ENCODE peak calls at places on chromosomes 3 and 15, in eight cellular contexts. M is AML-193, A is esophagus squamous epithelium, N is dermis microvascular lymphatic vessel endothelial cell, Q is mesendoderm, G is suprapubic skin, X is heart right ventricle, O is left colon. F is an unnamed sample.

GRCh38 chr15:85792872-85793621 is 1.7 kb downstream of the KLHL25 start:
- DNase-seq in M (no peak), A (no peak), N (no peak), Q (no peak), G (no peak), X (no peak), O (no peak), F (no peak)

GRCh38 chr15:73941871-73942635 is 15.8 kb downstream of the LOXL1 start:
- DNase-seq in M (no peak), A (no peak), N (no peak), Q (no peak), G (no peak), X (no peak), O (no peak), F (no peak)

GRCh38 chr3:31094048-31094447 is 199.6 kb upstream of the GADL1 start:
- DNase-seq in M (no peak), A (no peak), N (no peak), Q (no peak), G (no peak), X (no peak), O (no peak), F (no peak)

GRCh38 chr15:63324770-63325169 is 47.4 kb downstream of the APH1B start:
- DNase-seq in M (no peak), A (no peak), N (no peak), Q (no peak), G (no peak), X (no peak), O (no peak), F (no peak)

GRCh38 chr15:39591896-39592315 is 11.0 kb downstream of the THBS1 start:
- DNase-seq in M (no peak), A (no peak), N (no peak), Q (no peak), G (no peak), X (no peak), O (no peak), F (no peak)

GRCh38 chr3:41519746-41520145 is 320.4 kb downstream of the CTNNB1 start:
- DNase-seq in M (no peak), A (no peak), N (no peak), Q (no peak), G (no peak), X (no peak), O (no peak), F (no peak)

GRCh38 chr3:124812291-124813265 is 74.6 kb downstream of the ITGB5 start:
- DNase-seq in M (no peak), A (no peak), N (peak; percentile 55), Q (peak; percentile 42), G (peak; percentile 80), X (peak; percentile 53), O (peak; percentile 61), F (no peak)

GRCh38 chr15:56805466-56806146 is 72.3 kb upstream of the ZNF280D start:
- DNase-seq in M (no peak), A (no peak), N (peak; percentile 92), Q (peak; percentile 88), G (no peak), X (no peak), O (no peak), F (no peak)